ENCODE peak calls at places on chromosomes 12 and 14, in six cellular contexts. Y is CD8-positive, alpha-beta T cell; S is lung; K is left lung; F is upper lobe of left lung; J is lower lobe of right lung. I is an unnamed sample.

GRCh38 chr12:121209221-121209620 is 708 bp upstream of the P2RX4 start:
- DNase-seq in Y (no peak), S (no peak), K (no peak), F (no peak), J (no peak), I (no peak)

GRCh38 chr14:73742520-73743238 is 28.5 kb upstream of the PNMA1 start:
- DNase-seq in Y (no peak), S (no peak), K (no peak), F (no peak), J (no peak), I (no peak)

GRCh38 chr12:116492703-116493324 is 66.4 kb upstream of the MAP1LC3B2 start:
- DNase-seq in Y (no peak), S (no peak), K (no peak), F (no peak), J (no peak), I (peak)

GRCh38 chr12:774051-774614 is 21.8 kb downstream of the WNK1 start:
- DNase-seq in Y (no peak), S (no peak), K (no peak), F (no peak), J (no peak), I (no peak)

GRCh38 chr14:76101980-76102379 is 49.7 kb upstream of the GPATCH2L start:
- DNase-seq in Y (no peak), S (no peak), K (no peak), F (no peak), J (no peak), I (no peak)

GRCh38 chr12:111220363-111220762 is 148.5 kb downstream of the PHETA1 start:
- DNase-seq in Y (no peak), S (no peak), K (no peak), F (no peak), J (no peak), I (no peak)

GRCh38 chr12:77433799-77434198 is 368.4 kb upstream of the E2F7 start:
- DNase-seq in Y (no peak), S (no peak), K (no peak), F (no peak), J (no peak), I (no peak)

GRCh38 chr14:57136669-57137068 is 132.0 kb downstream of the EXOC5 start:
- DNase-seq in Y (no peak), S (no peak), K (no peak), F (no peak), J (no peak), I (no peak)

GRCh38 chr12:46124848-46125619 is 134.7 kb upstream of the SCAF11 start:
- DNase-seq in Y (peak), S (peak), K (peak), F (peak), J (no peak), I (peak)

GRCh38 chr14:29321646-29322045 is 555.1 kb downstream of the FOXG1 start:
- DNase-seq in Y (no peak), S (no peak), K (no peak), F (no peak), J (no peak), I (no peak)

GRCh38 chr12:38139456-38139855 is 177.1 kb upstream of the ALG10B start:
- DNase-seq in Y (no peak), S (no peak), K (no peak), F (no peak), J (no peak), I (no peak)

GRCh38 chr12:70719084-70719483 is 81.9 kb upstream of the PTPRB start:
- DNase-seq in Y (no peak), S (no peak), K (no peak), F (no peak), J (no peak), I (no peak)

GRCh38 chr14:91418387-91419043 is 895 bp upstream of the CCDC88C start:
- DNase-seq in Y (peak), S (peak), K (peak), F (peak), J (peak), I (peak)

GRCh38 chr12:91331371-91331770 is 148.8 kb upstream of the DCN start:
- DNase-seq in Y (no peak), S (no peak), K (no peak), F (no peak), J (no peak), I (no peak)

GRCh38 chr12:124319368-124320050 is 24.6 kb downstream of the RFLNA start:
- DNase-seq in Y (no peak), S (no peak), K (no peak), F (no peak), J (no peak), I (no peak)

GRCh38 chr14:35122696-35123387 is 490 bp downstream of the PRORP start:
- DNase-seq in Y (no peak), S (no peak), K (no peak), F (peak), J (no peak), I (peak)

GRCh38 chr12:98803468-98804209 is 158.5 kb downstream of the APAF1 start:
- DNase-seq in Y (no peak), S (no peak), K (no peak), F (no peak), J (no peak), I (no peak)

GRCh38 chr12:132170094-132170636 is 25.9 kb downstream of the NOC4L start:
- DNase-seq in Y (no peak), S (no peak), K (no peak), F (no peak), J (no peak), I (peak)

GRCh38 chr12:124556067-124556466 is 11.3 kb downstream of the NCOR2 start:
- DNase-seq in Y (no peak), S (no peak), K (peak), F (no peak), J (no peak), I (no peak)

GRCh38 chr12:95529693-95530225 is 21.5 kb downstream of the USP44 start:
- DNase-seq in Y (no peak), S (no peak), K (no peak), F (no peak), J (no peak), I (no peak)

GRCh38 chr14:99125616-99126431 is 146.2 kb downstream of the BCL11B start:
- DNase-seq in Y (peak), S (peak), K (no peak), F (no peak), J (no peak), I (no peak)

GRCh38 chr12:84497819-84498218 is 414.8 kb downstream of the SLC6A15 start:
- DNase-seq in Y (no peak), S (no peak), K (no peak), F (no peak), J (no peak), I (no peak)

GRCh38 chr14:66268802-66269334 is 217.3 kb upstream of the CCDC196 start:
- DNase-seq in Y (no peak), S (no peak), K (no peak), F (no peak), J (no peak), I (no peak)

GRCh38 chr14:61698216-61698980 is 3.1 kb downstream of the HIF1A start:
- DNase-seq in Y (no peak), S (no peak), K (no peak), F (no peak), J (no peak), I (no peak)

GRCh38 chr14:60064491-60065072 is 27.1 kb upstream of the PCNX4 start:
- DNase-seq in Y (no peak), S (no peak), K (no peak), F (no peak), J (no peak), I (peak)

GRCh38 chr14:64926398-64926995 is 12.2 kb downstream of the CHURC1 start:
- DNase-seq in Y (no peak), S (no peak), K (no peak), F (no peak), J (no peak), I (no peak)

GRCh38 chr12:68804654-68805591 is 3.1 kb upstream of the MDM2 start:
- DNase-seq in Y (no peak), S (no peak), K (no peak), F (no peak), J (no peak), I (no peak)

GRCh38 chr14:100283984-100284881 is 22.0 kb downstream of the SLC25A29 start:
- DNase-seq in Y (no peak), S (no peak), K (no peak), F (no peak), J (no peak), I (no peak)
- H3K27ac ChIP-seq in Y (no peak), S (no peak), K (peak), F (peak), J (peak), I (peak)

DNA sequence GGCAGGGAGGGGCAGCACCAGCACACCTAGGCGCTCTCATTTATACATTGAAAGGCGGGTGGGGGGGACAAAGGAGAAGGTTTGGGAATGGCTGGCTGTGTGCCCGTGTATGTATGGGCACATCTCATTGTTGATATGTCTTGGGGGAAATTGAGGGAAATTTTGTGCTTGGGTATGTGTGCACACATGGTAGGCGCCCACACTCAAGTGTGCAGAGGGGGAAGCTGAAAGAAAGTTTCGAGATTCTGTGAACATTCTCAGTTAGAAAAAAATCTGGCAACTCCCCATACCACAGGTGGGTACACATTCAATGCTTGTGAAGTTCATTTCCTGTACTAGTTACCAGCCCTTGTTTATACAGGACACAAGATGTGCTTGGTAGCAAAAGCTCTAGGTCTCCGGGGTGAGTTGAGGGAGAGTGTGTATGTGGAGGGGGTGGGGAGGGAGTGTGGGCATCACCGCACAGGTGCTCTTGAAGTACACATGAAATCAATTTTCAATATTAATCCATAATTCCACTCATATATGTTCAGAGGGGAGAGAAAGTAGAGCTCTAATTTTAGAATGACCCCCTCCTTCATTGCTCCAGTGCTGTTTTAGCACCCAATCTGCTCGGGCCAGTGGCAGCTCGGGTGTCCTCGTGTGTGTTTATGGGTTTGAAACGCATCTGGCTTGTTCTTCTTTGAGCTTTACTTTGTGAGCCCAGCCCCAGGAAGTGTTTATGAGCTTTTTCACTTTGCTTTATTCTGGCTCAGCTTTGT is 286.0 kb downstream of the ZFP36L1 start:
- DNase-seq in Y (peak), S (peak), K (no peak), F (peak), J (no peak), I (no peak)
- H3K27ac ChIP-seq in Y (peak), S (no peak), K (peak), F (peak), J (peak), I (peak)

GRCh38 chr14:85618978-85619377 is 89.0 kb downstream of the FLRT2 start:
- DNase-seq in Y (no peak), S (no peak), K (no peak), F (no peak), J (no peak), I (no peak)

GRCh38 chr14:85622106-85622505 is 92.2 kb downstream of the FLRT2 start:
- DNase-seq in Y (no peak), S (no peak), K (no peak), F (no peak), J (no peak), I (no peak)

GRCh38 chr14:85622986-85623385 is 93.0 kb downstream of the FLRT2 start:
- DNase-seq in Y (no peak), S (no peak), K (no peak), F (no peak), J (no peak), I (no peak)

GRCh38 chr14:85619866-85620265 is 89.9 kb downstream of the FLRT2 start:
- DNase-seq in Y (no peak), S (no peak), K (no peak), F (no peak), J (no peak), I (no peak)

GRCh38 chr14:85620937-85621336 is 91.0 kb downstream of the FLRT2 start:
- DNase-seq in Y (no peak), S (no peak), K (no peak), F (no peak), J (no peak), I (no peak)
- H3K27ac ChIP-seq in Y (no peak), S (no peak), K (no peak), F (no peak), J (no peak), I (no peak)

DNA sequence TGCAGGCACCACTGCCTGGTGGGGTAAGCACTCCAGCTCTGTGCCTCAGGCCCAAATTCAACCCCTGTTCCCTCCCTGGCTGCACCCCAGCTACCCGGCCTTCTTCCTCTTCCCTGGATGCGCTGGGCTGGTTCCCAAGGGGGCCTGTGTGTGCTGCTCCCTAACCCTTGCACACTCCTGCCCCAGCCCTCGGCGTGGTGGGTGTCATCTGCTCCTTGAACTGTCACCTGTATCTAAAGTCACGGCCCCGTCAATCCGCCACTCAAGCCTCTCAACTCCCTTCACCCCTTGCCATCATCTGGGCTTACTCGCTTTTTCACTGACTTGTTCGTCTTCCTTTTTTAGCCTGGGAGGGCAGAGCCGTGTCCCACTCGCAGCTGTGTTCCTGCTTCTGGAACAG is 138.8 kb downstream of the PIWIL1 start:
- DNase-seq in Y (no peak), S (no peak), K (no peak), F (no peak), J (no peak), I (no peak)
- H3K27ac ChIP-seq in Y (no peak), S (no peak), K (no peak), F (no peak), J (no peak), I (no peak)

DNA sequence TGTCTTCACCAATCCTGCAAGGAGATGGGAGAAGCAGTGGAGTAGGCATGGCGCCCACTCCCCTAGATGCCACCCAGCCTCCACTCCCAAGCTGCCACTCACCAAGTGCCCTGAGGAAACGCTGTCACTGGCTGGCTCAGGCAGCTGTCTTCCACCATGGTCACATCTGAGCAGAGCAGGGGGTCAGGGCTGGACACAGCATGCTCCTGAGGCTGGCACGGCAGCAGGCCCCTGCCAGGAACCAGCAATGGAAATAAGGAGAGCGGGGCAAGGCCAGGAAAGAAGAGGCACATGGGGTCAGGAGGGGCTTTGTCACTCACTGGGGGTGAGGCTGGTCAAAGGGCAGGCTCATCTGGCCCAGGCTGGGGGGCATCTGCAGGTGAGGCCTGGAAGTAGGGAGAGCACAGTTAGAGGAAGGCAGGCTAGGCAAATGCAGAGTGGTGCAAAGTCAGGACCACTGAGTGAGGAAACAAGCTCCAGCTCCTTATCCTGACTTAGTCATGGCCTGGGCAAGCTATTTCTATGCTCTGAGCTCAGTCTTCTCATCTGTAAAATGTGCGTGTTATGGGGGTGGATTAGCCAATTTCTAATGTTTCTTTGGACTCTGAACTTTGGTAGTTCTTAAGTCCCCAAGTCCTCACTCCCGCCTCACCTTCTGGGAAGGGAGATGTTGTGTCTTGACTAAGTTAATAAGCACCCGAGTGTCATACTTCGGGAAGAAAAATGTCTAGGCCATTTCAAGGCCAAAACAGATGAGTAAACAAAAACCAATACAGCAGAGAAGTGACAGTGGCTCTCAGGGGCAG is 8.0 kb downstream of the NAB2 start:
- DNase-seq in Y (no peak), S (no peak), K (no peak), F (no peak), J (no peak), I (no peak)
- H3K27ac ChIP-seq in Y (no peak), S (no peak), K (peak), F (no peak), J (peak), I (peak)

DNA sequence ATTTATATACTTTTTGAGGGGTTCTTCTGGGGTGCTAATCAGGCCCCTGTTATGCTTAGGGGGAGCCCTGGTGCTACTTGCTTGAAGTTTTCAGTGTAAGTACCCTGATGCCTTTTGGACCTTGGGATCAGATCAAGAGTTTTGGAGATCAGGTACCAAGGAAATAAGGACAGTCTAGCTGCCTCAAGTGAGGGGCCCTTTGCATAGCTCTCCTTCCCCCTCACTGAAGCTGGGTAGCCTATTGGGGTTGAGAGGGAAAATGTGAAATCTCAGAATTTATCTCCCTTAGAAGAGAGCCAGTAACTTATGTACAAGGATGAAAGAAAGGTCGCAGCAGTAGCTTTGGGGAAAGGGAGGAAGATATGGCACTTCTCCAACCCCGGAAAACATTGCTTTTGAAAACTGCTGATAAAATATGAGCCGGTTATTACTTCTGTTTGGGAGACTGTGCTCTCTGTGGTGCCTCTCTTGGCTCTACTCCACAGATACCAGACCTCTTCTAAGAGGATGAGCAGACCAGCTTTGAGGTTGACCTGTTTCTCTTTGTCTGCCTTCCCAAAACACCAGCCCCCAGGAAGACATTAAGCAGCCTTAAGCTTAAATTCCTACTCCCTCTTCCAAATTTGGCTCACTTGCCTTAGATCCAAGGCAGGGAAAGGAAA is 8.8 kb upstream of the AMHR2 start:
- DNase-seq in Y (no peak), S (no peak), K (no peak), F (no peak), J (no peak), I (no peak)
- H3K27ac ChIP-seq in Y (no peak), S (no peak), K (no peak), F (no peak), J (no peak), I (no peak)

DNA sequence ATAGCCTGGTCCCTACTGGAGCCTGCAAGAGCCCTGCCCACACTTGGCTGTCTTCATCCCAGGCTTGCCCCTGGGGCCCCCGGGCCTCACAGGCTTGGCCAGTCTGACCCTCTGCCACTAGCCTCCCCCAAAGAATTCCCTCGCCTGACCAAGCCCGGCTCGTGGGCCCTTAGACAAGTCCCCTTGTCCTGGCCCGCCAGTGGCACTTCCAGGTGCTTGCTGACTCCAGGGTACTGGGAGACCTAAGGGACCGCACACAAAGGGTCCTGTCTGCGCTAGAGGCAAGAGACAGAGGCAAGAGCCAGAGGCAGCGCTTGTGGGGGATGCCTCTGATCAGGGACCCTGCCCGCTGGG is 5.0 kb downstream of the BTBD6 start:
- DNase-seq in Y (no peak), S (no peak), K (no peak), F (no peak), J (no peak), I (no peak)
- H3K27ac ChIP-seq in Y (no peak), S (no peak), K (no peak), F (no peak), J (no peak), I (peak)

DNA sequence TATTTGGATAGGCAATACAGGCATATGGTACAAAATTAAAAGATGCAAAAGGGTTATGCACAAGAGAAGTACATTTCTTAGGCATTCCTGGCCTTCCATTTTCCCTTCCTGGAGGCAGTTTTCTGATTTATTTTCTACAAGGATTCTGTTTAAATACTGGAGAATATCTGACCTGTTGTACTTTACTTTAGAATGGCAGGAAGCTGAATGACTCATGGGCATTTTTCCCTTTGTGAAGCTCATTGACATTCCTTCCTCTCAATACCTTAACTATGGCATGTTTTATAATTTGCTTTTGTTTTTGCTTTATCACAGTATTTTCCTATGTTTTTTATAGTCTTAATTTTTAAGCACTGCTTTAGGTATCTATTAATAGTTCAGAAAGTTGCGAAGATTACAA is 62.7 kb downstream of the RCOR1 start:
- DNase-seq in Y (no peak), S (no peak), K (no peak), F (no peak), J (no peak), I (peak)
- H3K27ac ChIP-seq in Y (no peak), S (no peak), K (peak), F (no peak), J (peak), I (peak)

I was measured in RWPE1.